ENCODE peak calls at places on chromosomes 11 and 22, in five cellular contexts. Y is psoas muscle, G is heart left ventricle, B is left lung, L is thoracic aorta. V is an unnamed sample.

GRCh38 chr11:93089474-93090102 is 108.2 kb downstream of the SLC36A4 start:
- DNase-seq in L (no peak), G (no peak), Y (no peak), B (no peak), V (no peak)

GRCh38 chr22:20550851-20551744 is 43.7 kb downstream of the MED15 start:
- DNase-seq in G (no peak), Y (no peak), B (no peak), L (no peak), V (no peak)

GRCh38 chr11:62439785-62440602 is 21.2 kb downstream of the SCGB1A1 start:
- DNase-seq in G (peak; percentile 70), L (peak; percentile 35), B (no peak), Y (peak; percentile 59), V (no peak)

GRCh38 chr11:12674936-12675696 is 895 bp downstream of the TEAD1 start:
- DNase-seq in Y (peak; percentile 65), G (peak; percentile 43), L (no peak), B (no peak), V (no peak)

GRCh38 chr11:75001686-75002085 is 13.0 kb downstream of the NEU3 start:
- DNase-seq in L (no peak), Y (no peak), B (no peak), G (no peak), V (no peak)

GRCh38 chr11:59221438-59221837 is 8.7 kb upstream of the MPEG1 start:
- DNase-seq in Y (no peak), G (no peak), B (no peak), L (no peak), V (no peak)

GRCh38 chr11:444397-445144 is 2.8 kb upstream of the ANO9 start:
- DNase-seq in Y (peak; percentile 21), B (peak; percentile 62), G (no peak), L (no peak), V (no peak)

GRCh38 chr11:18065572-18065971 is 19.5 kb upstream of the TPH1 start:
- DNase-seq in L (no peak), Y (no peak), B (no peak), G (no peak), V (no peak)

GRCh38 chr22:40345801-40346177 is 511 bp upstream of the ADSL start:
- DNase-seq in Y (peak; percentile 60), G (no peak), L (no peak), B (peak; percentile 43), V (no peak)

GRCh38 chr22:44489817-44490216 is 8.2 kb downstream of the RTL6 start:
- DNase-seq in G (no peak), Y (no peak), L (no peak), B (no peak), V (no peak)

GRCh38 chr11:64113462-64113780 is 52.5 kb downstream of the MACROD1 start:
- DNase-seq in B (no peak), L (no peak), G (no peak), Y (no peak), V (no peak)

GRCh38 chr11:70630816-70631623 is 232.7 kb downstream of the CTTN start:
- DNase-seq in B (no peak), G (no peak), Y (no peak), L (no peak), V (no peak)

DNA sequence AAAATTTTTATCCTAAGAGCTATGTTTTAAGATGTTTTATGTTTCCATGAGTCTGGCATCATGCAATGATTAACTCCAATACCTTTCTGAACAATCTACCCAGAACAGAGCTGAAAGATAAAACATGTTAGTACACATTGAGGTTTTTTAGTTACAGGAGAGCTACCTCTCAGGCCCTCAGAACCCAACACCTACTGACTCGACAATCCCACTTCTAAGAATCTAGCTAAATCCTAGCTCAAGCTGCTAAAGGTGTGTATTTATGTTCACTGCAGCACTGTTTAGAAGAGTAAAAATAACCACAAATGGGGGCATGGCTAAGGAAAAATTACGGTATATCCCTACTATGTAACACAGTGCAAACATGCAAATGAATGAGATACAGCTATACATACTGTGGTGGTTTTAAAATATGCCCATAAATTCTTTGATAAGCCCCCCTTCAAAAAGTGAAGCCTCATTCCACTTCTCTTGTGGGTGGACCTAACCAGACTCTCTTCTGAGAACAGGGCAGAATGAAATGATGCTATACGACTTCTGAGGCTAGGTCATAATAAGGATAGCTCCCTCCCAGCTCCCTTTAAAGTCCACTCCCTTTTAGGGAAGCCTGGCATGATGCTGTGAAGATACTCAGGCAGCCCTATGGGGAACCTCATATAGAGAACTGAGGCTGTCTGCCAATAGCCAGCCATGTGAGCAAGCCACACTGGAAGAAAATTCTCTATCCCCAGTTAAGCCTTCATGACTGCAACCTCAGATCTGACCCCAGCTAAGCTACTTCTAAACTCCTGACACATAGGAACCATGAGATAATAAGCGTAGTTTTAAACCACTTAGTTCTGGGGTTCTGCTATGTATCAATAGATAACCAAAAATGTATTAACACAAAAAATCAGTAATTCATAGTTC is 29.5 kb downstream of the TMEM123 start:
- DNase-seq in G (no peak), L (no peak), B (no peak), Y (no peak), V (no peak)
- H3K4me1 ChIP-seq in G (peaks cover 9% of the 10 kb centered on the region), L (no peaks in the 10 kb centered on the region), B (peaks cover 20% of the 10 kb centered on the region), Y (peaks cover 5% of the 10 kb centered on the region), V (peaks cover 9% of the 10 kb centered on the region)

DNA sequence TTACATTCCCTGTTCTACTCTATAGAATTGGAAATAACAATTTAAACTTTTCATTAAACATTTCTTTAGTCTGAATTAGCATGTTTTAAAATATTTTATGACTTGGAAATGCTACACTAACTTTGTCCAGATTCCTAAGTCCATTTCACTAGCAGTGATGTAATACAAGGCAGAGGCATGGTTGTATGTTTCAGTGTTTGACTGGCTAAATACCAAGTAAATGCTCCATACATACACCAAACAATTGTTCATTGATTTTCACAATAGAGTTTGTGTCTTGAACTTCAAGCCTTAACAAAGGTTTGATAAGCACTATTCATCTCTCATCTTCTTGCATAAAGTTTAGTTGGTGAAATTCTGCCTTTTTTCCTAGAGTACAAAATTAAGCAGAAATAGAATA is 13.5 kb downstream of the ZBED5 start:
- DNase-seq in B (no peak), G (no peak), L (no peak), Y (no peak), V (no peak)
- TF ChIP-seq CTCF in B (no peak), G (no peak), L (no peak), Y (no peak), V (no peak)

GRCh38 chr22:21865041-21865440 is 2.4 kb downstream of the MAPK1 start:
- DNase-seq in Y (no peak), L (peak; percentile 48), B (peak; percentile 41), G (peak; percentile 45), V (no peak)
- H3K4me1 ChIP-seq in Y (peaks cover 55% of the 10 kb centered on the region), L (peaks cover 33% of the 10 kb centered on the region), B (peaks cover 66% of the 10 kb centered on the region), G (peaks cover 32% of the 10 kb centered on the region), V (peaks cover 10% of the 10 kb centered on the region)

DNA sequence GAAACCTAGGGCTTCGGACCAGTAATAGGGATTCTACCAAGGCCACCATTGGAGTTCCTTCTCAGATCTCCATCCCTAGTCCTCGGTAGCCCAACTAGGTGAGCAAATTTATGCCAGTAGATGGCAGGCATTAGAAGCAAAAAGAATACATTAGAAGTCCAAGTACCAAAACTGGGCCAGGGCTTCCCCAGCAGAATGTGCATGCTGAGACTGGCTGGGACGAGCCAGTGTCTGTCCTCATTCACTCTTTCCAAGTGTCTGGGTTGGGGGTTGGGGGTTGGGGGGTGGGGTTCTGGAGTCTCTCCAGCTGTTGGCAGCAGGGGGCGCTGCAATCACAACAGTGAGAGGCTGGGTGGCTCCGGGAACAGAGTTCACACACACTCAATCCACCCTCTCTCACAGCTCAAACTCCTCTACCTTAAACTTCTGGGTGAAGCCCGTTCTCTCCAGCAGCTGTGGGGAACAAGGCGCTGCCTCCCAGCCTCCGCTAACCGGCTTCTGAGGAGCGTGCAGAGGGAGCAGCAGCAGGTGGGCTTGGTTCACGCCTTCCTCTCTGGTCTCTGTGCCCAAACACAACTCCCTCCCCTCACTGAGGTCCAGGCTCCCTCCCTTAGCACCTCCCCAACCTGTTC is 57.5 kb downstream of the BTG4 start:
- DNase-seq in L (no peak), Y (no peak), B (no peak), G (no peak), V (no peak)
- TF ChIP-seq CTCF in L (no peak), Y (peak; percentile 21), B (peak; percentile 30), G (peak; percentile 32), V (no peak)

GRCh38 chr11:122042981-122043380 is 73.0 kb downstream of the BLID start:
- DNase-seq in G (no peak), L (no peak), Y (no peak), B (no peak), V (no peak)
- H3K4me1 ChIP-seq in G (no peaks in the 10 kb centered on the region), L (peaks cover 19% of the 10 kb centered on the region), Y (no peaks in the 10 kb centered on the region), B (no peaks in the 10 kb centered on the region), V (peaks cover 10% of the 10 kb centered on the region)

GRCh38 chr11:41947392-41947791 is 487.9 kb upstream of the LRRC4C start:
- DNase-seq in L (no peak), G (no peak), Y (no peak), B (no peak), V (no peak)

GRCh38 chr11:41955635-41956400 is 496.4 kb upstream of the LRRC4C start:
- DNase-seq in G (no peak), B (no peak), L (no peak), Y (no peak), V (no peak)

GRCh38 chr11:41954034-41954433 is 494.6 kb upstream of the LRRC4C start:
- DNase-seq in L (no peak), G (no peak), B (no peak), Y (no peak), V (no peak)

DNA sequence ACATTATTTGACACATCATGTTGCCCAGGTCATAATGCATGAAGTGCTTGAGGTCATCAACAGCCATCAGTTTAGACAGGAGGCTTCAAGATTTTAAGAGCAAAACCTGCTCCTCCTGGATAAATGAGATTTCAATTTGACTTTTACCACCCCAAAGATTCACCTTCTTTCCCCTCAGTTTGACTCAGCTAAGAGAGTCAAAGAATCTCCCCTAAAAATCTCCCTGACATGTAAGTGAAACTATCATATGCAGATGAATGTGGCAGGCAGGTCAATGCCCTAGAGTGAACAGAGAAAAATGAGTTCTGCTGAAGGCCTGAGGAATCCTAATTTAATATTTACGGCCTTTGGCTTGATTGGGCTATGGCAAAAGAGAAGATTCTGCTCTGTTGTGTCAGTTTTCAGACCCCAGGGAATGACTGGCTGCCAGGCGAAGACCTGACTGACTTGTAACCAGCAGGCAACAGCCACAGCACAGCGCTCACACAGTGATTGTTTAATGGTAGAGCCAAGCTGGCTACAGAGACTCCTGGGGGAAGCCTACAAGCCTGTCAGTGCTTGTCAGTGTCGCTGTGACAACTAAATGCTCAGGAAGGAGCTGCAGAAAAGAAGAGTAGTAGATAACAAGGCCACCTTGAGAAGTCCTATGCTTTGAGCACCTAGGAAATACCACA is 491.2 kb upstream of the LRRC4C start:
- DNase-seq in L (no peak), G (no peak), Y (no peak), B (no peak), V (no peak)
- TF ChIP-seq CTCF in L (no peak), G (no peak), Y (no peak), B (no peak), V (no peak)